ENCODE peak calls at places on chromosomes 6 and 20, in seven cellular contexts. N is gastrocnemius medialis, J is A549, B is upper lobe of right lung, C is brain microvascular endothelial cell, A is heart right ventricle, X is lower lobe of right lung. U is an unnamed sample.

GRCh38 chr6:162621246-162621645 is 106.3 kb downstream of the PRKN start:
- DNase-seq in N (no peak), J (no peak), B (no peak), C (peak), A (no peak), X (no peak), U (no peak)

GRCh38 chr6:151380848-151381205 is 10.5 kb downstream of the ZBTB2 start:
- DNase-seq in N (no peak), J (no peak), B (no peak), C (no peak), A (no peak), X (no peak), U (no peak)

GRCh38 chr20:34543457-34544056 is 15.0 kb upstream of the MAP1LC3A start:
- DNase-seq in N (no peak), J (no peak), B (no peak), C (no peak), A (no peak), X (no peak), U (no peak)

GRCh38 chr6:21001736-21002135 is 467.5 kb downstream of the CDKAL1 start:
- DNase-seq in N (no peak), J (no peak), B (no peak), C (no peak), A (no peak), X (no peak), U (no peak)

GRCh38 chr20:36470482-36471062 is 70.7 kb upstream of the MYL9 start:
- DNase-seq in N (no peak), J (no peak), B (no peak), C (no peak), A (no peak), X (no peak), U (no peak)

GRCh38 chr6:23483896-23484295 is 642.1 kb upstream of the NRSN1 start:
- DNase-seq in N (no peak), J (no peak), B (no peak), C (no peak), A (no peak), X (no peak), U (no peak)

GRCh38 chr6:115545410-115545986 is 515.2 kb downstream of the FRK start:
- DNase-seq in N (no peak), J (peak), B (no peak), C (no peak), A (peak), X (no peak), U (no peak)

GRCh38 chr20:63641146-63641791 is 12.0 kb downstream of the STMN3 start:
- DNase-seq in N (no peak), J (peak), B (no peak), C (peak), A (no peak), X (peak), U (no peak)

GRCh38 chr6:139433647-139434419 is 59.4 kb upstream of the CITED2 start:
- DNase-seq in N (no peak), J (no peak), B (no peak), C (no peak), A (no peak), X (no peak), U (no peak)

GRCh38 chr6:135182120-135182992 is 1.2 kb downstream of the MYB start:
- DNase-seq in N (no peak), J (peak), B (peak), C (no peak), A (no peak), X (peak), U (no peak)

GRCh38 chr20:60055740-60056139 is 97.5 kb downstream of the CDH26 start:
- DNase-seq in N (no peak), J (no peak), B (peak), C (no peak), A (peak), X (peak), U (no peak)

GRCh38 chr6:45209762-45210161 is 118.4 kb upstream of the RUNX2 start:
- DNase-seq in N (no peak), J (no peak), B (no peak), C (peak), A (no peak), X (no peak), U (no peak)

GRCh38 chr6:27684264-27685211 is 211.6 kb upstream of the ZNF184 start:
- DNase-seq in N (no peak), J (peak), B (no peak), C (peak), A (no peak), X (no peak), U (peak)

GRCh38 chr6:161353208-161353613 is 79.3 kb upstream of the AGPAT4 start:
- DNase-seq in N (no peak), J (peak), B (no peak), C (no peak), A (no peak), X (no peak), U (no peak)

GRCh38 chr20:59175861-59176260 is 12.2 kb downstream of the ZNF831 start:
- DNase-seq in N (no peak), J (no peak), B (no peak), C (no peak), A (no peak), X (no peak), U (no peak)

GRCh38 chr20:44691424-44692423 is 23.4 kb upstream of the CCN5 start:
- DNase-seq in N (peak), J (no peak), B (peak), C (no peak), A (peak), X (no peak), U (no peak)

GRCh38 chr20:49262444-49262843 is 15.4 kb downstream of the ZNFX1 start:
- DNase-seq in N (no peak), J (no peak), B (no peak), C (no peak), A (no peak), X (no peak), U (no peak)

GRCh38 chr20:49270736-49271135 is 7.1 kb downstream of the ZNFX1 start:
- DNase-seq in N (no peak), J (no peak), B (no peak), C (no peak), A (no peak), X (no peak), U (no peak)

GRCh38 chr20:49270177-49270576 is 7.7 kb downstream of the ZNFX1 start:
- DNase-seq in N (no peak), J (no peak), B (no peak), C (no peak), A (no peak), X (no peak), U (no peak)

GRCh38 chr20:49268600-49269365 is 9.1 kb downstream of the ZNFX1 start:
- DNase-seq in N (no peak), J (no peak), B (no peak), C (peak), A (no peak), X (no peak), U (no peak)

DNA sequence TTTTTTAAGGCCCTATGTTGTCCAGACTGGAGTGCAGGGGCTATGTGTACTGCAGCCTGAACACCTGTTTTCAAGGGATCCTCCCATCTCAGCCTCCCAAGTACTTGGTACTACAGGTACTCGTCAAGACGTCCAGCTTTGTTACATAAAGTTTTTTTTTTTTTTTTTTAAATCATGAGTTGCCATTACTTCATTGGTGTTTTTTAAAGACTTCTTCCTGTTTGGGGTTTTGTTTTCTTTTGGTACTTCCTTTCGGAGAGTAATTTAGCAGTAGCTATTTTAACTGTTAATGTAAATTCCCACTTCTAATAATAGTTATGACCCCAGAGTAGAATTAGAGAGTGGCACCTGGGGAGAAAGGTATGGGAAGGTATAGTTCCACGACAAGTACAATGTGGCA is 10.5 kb downstream of the ZNFX1 start:
- DNase-seq in N (no peak), J (no peak), B (no peak), C (no peak), A (no peak), X (no peak), U (no peak)
- H3K4me3 ChIP-seq in N (no peak), J (no peak), B (peak), C (no peak), A (peak), X (peak), U (no peak)

DNA sequence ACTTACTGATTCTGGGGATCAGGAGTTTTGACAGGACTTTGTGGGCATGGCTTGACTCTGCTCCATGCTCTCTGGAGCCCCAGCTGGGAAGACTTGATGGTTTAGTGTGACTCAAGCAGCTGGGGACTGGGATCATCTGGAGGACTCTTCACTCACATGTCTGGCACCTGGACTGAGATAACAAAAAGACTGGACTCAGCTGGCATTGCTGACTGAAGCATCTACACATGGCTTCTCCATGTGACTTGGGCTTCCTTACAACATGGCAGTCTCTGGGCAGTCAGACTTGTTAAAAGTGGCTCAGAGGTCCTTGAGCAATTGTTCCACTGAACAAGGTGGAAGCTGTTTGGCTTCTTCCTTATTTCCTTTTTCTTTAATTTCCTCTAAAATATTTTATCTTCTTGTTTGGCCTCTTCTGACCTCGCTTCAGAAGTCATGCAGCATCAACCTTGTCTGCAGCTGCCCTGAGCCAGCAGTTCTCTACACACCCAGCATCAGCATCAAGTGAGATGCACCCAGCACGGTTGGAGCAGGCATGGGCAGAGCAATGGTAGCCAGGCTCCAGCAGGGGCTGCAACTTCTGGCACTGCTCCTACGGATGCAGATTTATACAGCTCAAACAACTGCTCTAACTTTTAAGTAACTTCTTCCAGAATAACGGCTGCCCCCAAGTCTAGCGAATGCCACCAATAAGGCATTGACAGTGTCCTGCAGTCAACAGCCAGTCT is 5.6 kb upstream of the HM13 start:
- DNase-seq in N (no peak), J (no peak), B (no peak), C (no peak), A (no peak), X (no peak), U (no peak)
- H3K4me3 ChIP-seq in N (no peak), J (no peak), B (no peak), C (no peak), A (no peak), X (no peak), U (no peak)

GRCh38 chr20:24523661-24524060 is 54.2 kb downstream of the SYNDIG1 start:
- DNase-seq in N (no peak), J (no peak), B (no peak), C (no peak), A (no peak), X (no peak), U (no peak)
- H3K4me3 ChIP-seq in N (no peak), J (no peak), B (no peak), C (no peak), A (no peak), X (no peak), U (no peak)

GRCh38 chr6:30748851-30749540 is 4.6 kb upstream of the IER3 start:
- DNase-seq in N (no peak), J (peak), B (no peak), C (no peak), A (no peak), X (no peak), U (no peak)
- H3K4me3 ChIP-seq in N (no peak), J (peak), B (no peak), C (no peak), A (no peak), X (no peak), U (no peak)

GRCh38 chr6:4647414-4648365 is 128.5 kb upstream of the CDYL start:
- DNase-seq in N (peak), J (peak), B (peak), C (peak), A (peak), X (peak), U (no peak)
- H3K4me3 ChIP-seq in N (peak), J (peak), B (peak), C (peak), A (peak), X (peak), U (peak)

GRCh38 chr6:130997061-130997753 is 65.8 kb downstream of the EPB41L2 start:
- DNase-seq in N (no peak), J (no peak), B (no peak), C (no peak), A (no peak), X (no peak), U (peak)
- H3K4me3 ChIP-seq in N (no peak), J (no peak), B (no peak), C (no peak), A (peak), X (no peak), U (no peak)

DNA sequence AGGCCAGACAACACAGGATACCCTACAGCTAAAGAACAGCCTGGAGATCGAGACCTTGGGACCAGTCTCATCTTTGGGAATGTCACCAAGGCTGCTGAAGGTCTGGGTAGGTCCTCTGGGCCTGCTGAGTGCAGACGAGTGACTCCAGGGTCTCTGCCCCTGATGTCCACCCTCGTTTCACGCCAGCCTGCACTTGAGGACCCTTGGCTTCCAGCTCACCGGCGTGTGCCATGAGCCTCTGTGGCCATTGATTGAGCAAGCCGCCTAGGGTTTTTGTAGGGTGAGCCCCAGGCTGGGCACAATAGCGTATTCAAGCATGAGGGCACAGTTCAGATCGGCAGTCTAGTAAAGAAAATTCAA is 4.3 kb downstream of the BPHL start:
- DNase-seq in N (no peak), J (no peak), B (no peak), C (no peak), A (no peak), X (no peak), U (no peak)
- H3K4me3 ChIP-seq in N (no peak), J (no peak), B (no peak), C (no peak), A (no peak), X (no peak), U (no peak)

GRCh38 chr6:32194388-32194787 is 1.9 kb upstream of the GPSM3 start:
- DNase-seq in N (no peak), J (no peak), B (no peak), C (no peak), A (no peak), X (no peak), U (no peak)

GRCh38 chr6:32190054-32190945 is at the start of gene PBX2:
- DNase-seq in N (peak), J (peak), B (peak), C (peak), A (peak), X (peak), U (peak)

GRCh38 chr6:32190946-32191677 is 1.1 kb upstream of the PBX2 start:
- DNase-seq in N (no peak), J (no peak), B (no peak), C (no peak), A (no peak), X (no peak), U (no peak)

GRCh38 chr6:32191696-32192607 is 491 bp downstream of the GPSM3 start:
- DNase-seq in N (no peak), J (no peak), B (no peak), C (no peak), A (no peak), X (no peak), U (no peak)

DNA sequence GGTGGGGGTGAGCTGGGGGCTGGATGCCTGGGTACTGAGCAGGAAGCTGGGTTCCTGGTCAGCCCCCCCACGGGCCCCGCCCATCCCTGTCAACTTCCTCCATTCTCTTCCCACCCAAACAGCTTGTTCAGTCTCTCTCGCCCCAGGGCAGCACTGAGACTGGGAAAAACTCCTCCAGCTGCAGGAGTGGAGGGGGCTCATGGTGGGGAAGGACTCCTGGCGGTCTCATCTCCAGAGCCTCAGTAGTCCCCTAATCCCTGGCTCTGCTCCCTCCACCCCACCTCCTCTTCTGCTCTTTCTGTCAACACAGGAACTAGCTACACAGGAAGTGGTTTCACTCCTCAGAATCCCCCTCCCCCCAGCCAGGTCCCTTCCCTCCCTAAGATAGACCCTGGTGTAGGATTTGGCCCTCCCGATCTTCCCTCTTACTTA is at the start of gene GPSM3:
- DNase-seq in N (no peak), J (no peak), B (peak), C (peak), A (peak), X (peak), U (no peak)
- H3K4me3 ChIP-seq in N (peak), J (no peak), B (peak), C (peak), A (peak), X (peak), U (peak)